ENCODE peak calls at places on chromosomes 1 and 21, in five cellular contexts. L is NB4, M is body of pancreas, K is Peyer's patch, I is adrenal gland. E is an unnamed sample.

GRCh38 chr1:105294838-105295237 is 1545.1 kb downstream of the AMY1C start:
- DNase-seq in K (no peak), L (no peak), M (no peak), I (no peak), E (no peak)

GRCh38 chr21:37682908-37683307 is 233.3 kb downstream of the KCNJ6 start:
- DNase-seq in L (no peak), I (no peak), M (no peak), K (no peak), E (no peak)

GRCh38 chr1:110310300-110310699 is 28.9 kb upstream of the RBM15 start:
- DNase-seq in I (peak), K (peak), M (no peak), L (no peak), E (no peak)

GRCh38 chr1:22303816-22304215 is 147.8 kb upstream of the ZBTB40 start:
- DNase-seq in L (no peak), I (no peak), K (no peak), M (no peak), E (no peak)

GRCh38 chr1:217363319-217363718 is 267.6 kb downstream of the GPATCH2 start:
- DNase-seq in I (no peak), M (no peak), K (no peak), L (no peak), E (no peak)

GRCh38 chr1:58575831-58576726 is 973 bp downstream of the TACSTD2 start:
- DNase-seq in L (no peak), M (peak), I (no peak), K (no peak), E (peak)

GRCh38 chr21:45971487-45972352 is 9.8 kb upstream of the COL6A1 start:
- DNase-seq in I (no peak), L (no peak), M (peak), K (peak), E (peak)

GRCh38 chr1:31655104-31655503 is 10.4 kb upstream of the PEF1 start:
- DNase-seq in L (no peak), K (no peak), M (no peak), I (no peak), E (no peak)

GRCh38 chr21:46394819-46395152 is 63.9 kb upstream of the DIP2A start:
- DNase-seq in L (no peak), I (no peak), M (no peak), K (no peak), E (no peak)

GRCh38 chr1:158203693-158204457 is 23.2 kb downstream of the CD1D start:
- DNase-seq in I (peak), K (peak), M (peak), L (peak), E (no peak)

DNA sequence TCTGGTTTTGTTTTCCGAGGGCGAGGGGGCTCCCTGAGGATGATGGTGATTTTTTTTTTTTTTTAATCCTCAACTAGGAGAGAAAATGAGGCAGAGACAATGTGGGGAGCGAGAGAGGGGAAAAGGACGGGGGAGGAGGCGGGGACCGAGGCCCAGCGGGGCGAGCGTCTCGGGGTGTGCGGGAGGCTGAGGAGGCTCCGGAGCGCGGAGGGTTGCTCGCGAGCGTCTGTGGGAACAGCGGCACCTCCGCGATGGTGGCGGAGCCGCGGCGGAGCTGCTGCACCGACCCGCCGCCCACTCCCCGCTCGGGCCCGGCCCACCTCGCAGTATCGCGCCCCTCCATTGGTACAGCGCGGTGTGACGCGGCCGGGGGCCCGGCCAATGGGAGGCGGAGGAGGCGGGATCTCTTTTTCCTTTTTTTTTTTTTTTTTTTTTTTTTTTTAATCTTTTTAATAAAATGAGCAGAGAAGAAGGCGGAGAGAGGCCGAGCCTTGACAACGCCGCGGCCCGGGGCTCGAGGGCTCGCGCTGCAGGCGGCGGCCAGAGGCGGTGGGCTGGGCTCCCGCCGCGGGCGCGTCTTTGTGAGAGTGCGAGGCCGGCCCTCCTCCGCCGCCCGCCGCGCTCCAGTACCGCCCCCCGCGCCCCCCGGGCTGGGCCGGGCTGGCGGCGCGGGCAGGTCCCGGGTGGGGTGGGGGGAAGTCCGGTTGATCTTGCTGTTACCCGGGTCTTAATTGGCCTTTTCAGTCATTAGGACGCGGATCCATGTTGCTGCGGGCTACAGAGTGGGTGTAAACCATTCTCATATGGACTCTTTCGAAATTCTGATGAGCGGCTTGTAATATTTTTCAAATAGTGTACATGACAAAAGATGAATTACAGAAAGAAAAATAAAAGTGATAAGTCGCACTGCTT is at the start of gene RERE:
- DNase-seq in I (peak), M (peak), L (peak), K (peak), E (peak)
- TF ChIP-seq POLR2A in I (peak), M (peak), L (peak), K (peak), E (peak)

GRCh38 chr1:19643602-19644419 is at the start of gene NBL1:
- DNase-seq in I (peak), M (peak), K (peak), L (peak), E (no peak)

GRCh38 chr1:19644422-19644760 is 280 bp downstream of the NBL1 start:
- DNase-seq in K (no peak), I (no peak), M (no peak), L (no peak), E (no peak)

GRCh38 chr1:19640363-19641316 is 3.5 kb upstream of the NBL1 start:
- DNase-seq in L (no peak), K (peak), M (no peak), I (no peak), E (no peak)

GRCh38 chr1:19644761-19645543 is 841 bp downstream of the NBL1 start:
- DNase-seq in L (peak), K (peak), I (no peak), M (no peak), E (no peak)

GRCh38 chr1:19643113-19643512 is 998 bp upstream of the NBL1 start:
- DNase-seq in I (no peak), K (peak), M (no peak), L (no peak), E (no peak)
- TF ChIP-seq POLR2A in I (no peak), K (peak), M (no peak), L (no peak), E (no peak)

GRCh38 chr1:156748670-156749428 is 2.6 kb downstream of the HDGF start:
- DNase-seq in K (peak), I (peak), L (peak), M (peak), E (no peak)
- TF ChIP-seq POLR2A in K (peak), I (no peak), L (no peak), M (peak), E (no peak)

GRCh38 chr1:164558461-164559341 is at the start of gene PBX1:
- DNase-seq in I (peak), K (peak), L (peak), M (peak), E (peak)
- TF ChIP-seq POLR2A in I (peak), K (peak), L (no peak), M (peak), E (no peak)

GRCh38 chr1:162557536-162557935 is 4.0 kb upstream of the UAP1 start:
- DNase-seq in K (peak), M (no peak), I (no peak), L (no peak), E (no peak)

GRCh38 chr1:162560303-162561036 is 1.1 kb upstream of the UAP1 start:
- DNase-seq in L (peak), K (no peak), M (no peak), I (no peak), E (no peak)

GRCh38 chr1:162562452-162562828 is 918 bp downstream of the UAP1 start:
- DNase-seq in K (peak), L (peak), M (peak), I (peak), E (no peak)

GRCh38 chr1:162561616-162562451 is at the start of gene UAP1:
- DNase-seq in I (peak), L (peak), M (peak), K (no peak), E (no peak)

GRCh38 chr1:162561037-162561615 is 396 bp upstream of the UAP1 start:
- DNase-seq in I (peak), L (peak), K (peak), M (peak), E (peak)
- TF ChIP-seq POLR2A in I (peak), L (no peak), K (no peak), M (peak), E (peak)

GRCh38 chr1:61453111-61453961 is 271.6 kb downstream of the TM2D1 start:
- DNase-seq in I (peak), L (peak), M (peak), K (peak), E (peak)
- TF ChIP-seq POLR2A in I (no peak), L (no peak), M (no peak), K (no peak), E (no peak)

GRCh38 chr1:65067491-65068201 is 80.4 kb upstream of the AK4 start:
- DNase-seq in L (peak), K (peak), I (peak), M (peak), E (peak)
- TF ChIP-seq POLR2A in L (peak), K (peak), I (peak), M (peak), E (peak)

GRCh38 chr1:172557270-172557669 is 24.3 kb downstream of the SUCO start:
- DNase-seq in M (no peak), L (no peak), K (no peak), I (no peak), E (no peak)
- TF ChIP-seq POLR2A in M (no peak), L (no peak), K (no peak), I (no peak), E (no peak)

GRCh38 chr1:2585318-2586092 is 1.1 kb upstream of the PRXL2B start:
- DNase-seq in M (peak), I (peak), L (peak), K (peak), E (peak)

GRCh38 chr1:2583871-2584341 is 2.7 kb upstream of the PRXL2B start:
- DNase-seq in M (peak), L (no peak), K (no peak), I (no peak), E (peak)

GRCh38 chr1:2584822-2585317 is 1.7 kb upstream of the PRXL2B start:
- DNase-seq in I (no peak), K (no peak), L (no peak), M (no peak), E (no peak)

GRCh38 chr1:2582401-2582800 is 4.2 kb upstream of the PRXL2B start:
- DNase-seq in I (no peak), L (no peak), K (no peak), M (no peak), E (no peak)

GRCh38 chr1:2583331-2583791 is 3.2 kb upstream of the PRXL2B start:
- DNase-seq in K (no peak), M (no peak), L (no peak), I (no peak), E (peak)
- TF ChIP-seq POLR2A in K (no peak), M (no peak), L (no peak), I (no peak), E (no peak)

E was measured in spleen.